ENCODE peak calls at places on chromosomes 7 and 10, in six cellular contexts. H is CD4-positive, CD25-positive, alpha-beta regulatory T cell; V is ovary; I is fibroblast of lung; A is lower lobe of right lung; T is stomach. O is an unnamed sample. For H3K4me1, the result is how much of the 10 kb centered on the place peaks cover.

GRCh38 chr10:77949167-77949566 is 22.6 kb upstream of the DLG5 start:
- DNase-seq in H (no peak), I (peak), A (no peak), T (no peak), V (no peak), O (peak)

GRCh38 chr10:76278811-76279460 is 847.5 kb downstream of the LRMDA start:
- DNase-seq in H (no peak), T (no peak), I (no peak), V (no peak), A (no peak), O (no peak)

GRCh38 chr10:31757374-31757773 is 171.3 kb downstream of the ARHGAP12 start:
- DNase-seq in H (no peak), I (no peak), T (no peak), V (peak), A (no peak), O (no peak)

GRCh38 chr7:133789951-133790350 is 337.2 kb upstream of the LRGUK start:
- DNase-seq in T (no peak), I (peak), A (no peak), H (no peak), V (no peak), O (no peak)

GRCh38 chr7:93723424-93724124 is 149.1 kb upstream of the CALCR start:
- DNase-seq in I (no peak), H (no peak), A (no peak), T (no peak), V (no peak), O (no peak)

GRCh38 chr10:31186225-31187010 is 132.6 kb upstream of the ZEB1 start:
- DNase-seq in A (no peak), I (no peak), T (no peak), V (no peak), H (no peak), O (no peak)

GRCh38 chr7:72540106-72540611 is 128.0 kb upstream of the CALN1 start:
- DNase-seq in H (no peak), V (no peak), I (no peak), A (no peak), T (no peak), O (no peak)

GRCh38 chr7:142025896-142026295 is 30.2 kb downstream of the MGAM start:
- DNase-seq in V (no peak), H (no peak), T (no peak), A (no peak), I (no peak), O (no peak)

GRCh38 chr7:155457544-155458316 is at the start of gene EN2:
- DNase-seq in I (no peak), T (no peak), H (no peak), V (peak), A (no peak), O (no peak)

GRCh38 chr7:155884225-155885161 is 72.2 kb upstream of the SHH start:
- DNase-seq in V (no peak), H (no peak), A (no peak), I (no peak), T (peak), O (peak)

GRCh38 chr10:110426294-110427153 is 71.2 kb upstream of the DUSP5 start:
- DNase-seq in I (peak), H (no peak), A (no peak), V (peak), T (no peak), O (peak)

GRCh38 chr7:128902761-128903585 is 7.5 kb downstream of the KCP start:
- DNase-seq in A (no peak), I (peak), H (no peak), V (no peak), T (peak), O (no peak)

GRCh38 chr7:34080513-34080912 is 175.2 kb downstream of the BMPER start:
- DNase-seq in I (no peak), A (no peak), T (no peak), H (no peak), V (no peak), O (no peak)

GRCh38 chr10:13987472-13987871 is 343.3 kb downstream of the FRMD4A start:
- DNase-seq in V (no peak), T (no peak), H (peak), I (peak), A (no peak), O (peak)

GRCh38 chr7:127845497-127846214 is 185.6 kb downstream of the LRRC4 start:
- DNase-seq in T (no peak), H (no peak), I (no peak), V (no peak), A (no peak), O (no peak)

GRCh38 chr7:142381727-142382409 is 124.0 kb upstream of the PRSS58 start:
- DNase-seq in A (no peak), T (no peak), I (no peak), V (no peak), H (no peak), O (no peak)

GRCh38 chr10:112880633-112881530 is 69.2 kb upstream of the TCF7L2 start:
- DNase-seq in V (no peak), A (no peak), H (no peak), T (no peak), I (no peak), O (no peak)

GRCh38 chr10:34251177-34251576 is 563.9 kb downstream of the PARD3 start:
- DNase-seq in A (no peak), H (no peak), I (no peak), V (no peak), T (no peak), O (no peak)

GRCh38 chr7:3408814-3409595 is 108.0 kb downstream of the SDK1 start:
- DNase-seq in A (no peak), V (no peak), H (peak), T (no peak), I (no peak), O (no peak)

GRCh38 chr7:4051696-4052095 is 630.4 kb upstream of the FOXK1 start:
- DNase-seq in I (no peak), H (no peak), T (no peak), V (no peak), A (no peak), O (no peak)

GRCh38 chr10:121457729-121458128 is 140.5 kb downstream of the FGFR2 start:
- DNase-seq in T (no peak), H (no peak), A (no peak), I (no peak), V (no peak), O (no peak)

GRCh38 chr10:117241541-117242462 is 888 bp downstream of the SLC18A2 start:
- DNase-seq in A (no peak), I (no peak), H (no peak), T (no peak), V (no peak), O (no peak)

GRCh38 chr10:5381187-5381586 is 16.4 kb downstream of the UCN3 start:
- DNase-seq in T (no peak), I (no peak), H (no peak), A (no peak), V (no peak), O (no peak)

GRCh38 chr7:30851651-30852359 is 59.8 kb upstream of the AQP1 start:
- DNase-seq in V (no peak), I (peak), A (no peak), H (no peak), T (no peak), O (no peak)

GRCh38 chr7:2873686-2874551 is 29.8 kb upstream of the GNA12 start:
- DNase-seq in I (peak), A (no peak), H (no peak), V (peak), T (no peak), O (peak)

GRCh38 chr10:58299580-58299979 is 30.6 kb downstream of the CISD1 start:
- DNase-seq in T (peak), H (peak), A (no peak), I (peak), V (peak), O (peak)

GRCh38 chr10:95841711-95842498 is 65.9 kb upstream of the CC2D2B start:
- DNase-seq in T (peak), A (no peak), V (no peak), I (peak), H (peak), O (no peak)

GRCh38 chr7:132430863-132431822 is 145.1 kb downstream of the PLXNA4 start:
- DNase-seq in H (peak), I (peak), A (no peak), T (no peak), V (no peak), O (peak)

GRCh38 chr7:39509912-39510311 is 56.3 kb upstream of the YAE1 start:
- DNase-seq in A (no peak), I (no peak), H (no peak), T (no peak), V (no peak), O (no peak)

GRCh38 chr10:70480254-70480861 is 1.8 kb downstream of the PALD1 start:
- DNase-seq in V (no peak), H (peak), T (no peak), I (no peak), A (no peak), O (no peak)

GRCh38 chr10:82544377-82544776 is 669.4 kb downstream of the NRG3 start:
- DNase-seq in T (no peak), A (no peak), H (no peak), V (no peak), I (no peak), O (no peak)

GRCh38 chr10:118692911-118693310 is 61.9 kb downstream of the CACUL1 start:
- DNase-seq in T (no peak), A (no peak), I (peak), H (no peak), V (no peak), O (no peak)

GRCh38 chr10:58641095-58641531 is 128.4 kb downstream of the BICC1 start:
- DNase-seq in T (no peak), A (no peak), V (no peak), H (no peak), I (peak), O (peak)

GRCh38 chr7:116426428-116427156 is 72.9 kb upstream of the CAV2 start:
- DNase-seq in H (no peak), A (no peak), I (peak), V (no peak), T (peak), O (peak)

GRCh38 chr10:59273453-59273852 is 88.9 kb downstream of the FAM13C start:
- DNase-seq in I (peak), A (no peak), T (no peak), H (no peak), V (no peak), O (no peak)

GRCh38 chr7:137969828-137970227 is 32.1 kb downstream of the CREB3L2 start:
- DNase-seq in I (no peak), T (no peak), A (no peak), V (no peak), H (no peak), O (no peak)

GRCh38 chr7:150631866-150632864 is at the start of gene GIMAP6:
- DNase-seq in I (no peak), T (no peak), H (peak), A (no peak), V (no peak), O (no peak)

GRCh38 chr10:3784510-3785250 is at the start of gene KLF6:
- DNase-seq in T (peak), A (peak), V (peak), I (peak), H (no peak), O (no peak)

GRCh38 chr7:107890493-107890961 is 456 bp upstream of the DLD start:
- DNase-seq in I (no peak), A (no peak), V (no peak), T (no peak), H (peak), O (no peak)

DNA sequence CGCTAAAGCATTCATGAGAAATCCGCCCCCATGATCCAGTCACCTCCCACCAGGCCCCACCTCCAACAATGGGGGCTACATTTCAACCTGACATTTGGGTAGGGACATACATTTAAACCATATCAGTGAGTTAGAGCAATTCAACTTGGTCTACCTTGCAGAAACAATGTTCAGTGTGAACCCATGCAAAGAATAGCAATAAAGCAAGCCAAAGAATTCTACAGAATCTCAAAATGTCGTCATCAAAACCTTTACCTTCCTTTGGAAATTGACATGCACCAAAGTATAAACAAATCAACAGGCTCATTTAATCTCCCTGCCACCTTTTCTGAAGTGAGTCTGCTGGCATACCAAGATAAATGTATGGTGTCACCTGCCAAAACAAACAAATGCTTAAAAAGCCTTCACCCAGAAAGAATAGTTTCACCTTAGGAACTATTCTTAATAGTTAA is 68.8 kb upstream of the ABLIM1 start:
- DNase-seq in H (no peak), V (no peak), I (no peak), T (no peak), A (no peak), O (no peak)
- H3K4me1 ChIP-seq in H (under half), V (under half), I (under half), T (under half), A (under half), O (under half)

GRCh38 chr7:37390149-37390548 is 58.5 kb downstream of the ELMO1 start:
- DNase-seq in V (no peak), A (peak), I (no peak), H (no peak), T (no peak), O (no peak)
- H3K4me3 ChIP-seq in V (no peak), A (no peak), I (no peak), H (no peak), T (no peak), O (no peak)

DNA sequence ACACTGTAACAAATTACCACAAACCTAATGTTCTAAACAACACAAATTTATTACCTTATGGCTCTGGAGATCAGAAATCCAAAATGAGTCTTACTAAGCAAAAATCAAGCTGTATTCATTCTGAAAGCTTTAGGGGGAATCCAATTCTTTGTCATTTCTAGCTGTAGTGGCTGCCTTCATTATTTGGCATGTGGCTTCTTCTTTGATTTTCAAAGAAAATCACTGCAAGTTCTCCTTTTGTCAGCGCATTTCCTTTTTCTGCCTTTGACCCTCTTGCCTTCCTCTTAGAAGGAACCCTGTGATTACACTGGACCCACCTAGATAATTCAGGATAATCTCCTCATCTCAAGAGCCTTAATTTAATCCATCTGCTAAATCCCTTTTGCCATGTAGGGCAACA is 36.9 kb downstream of the ZPBP start:
- DNase-seq in T (no peak), A (no peak), I (no peak), H (no peak), V (no peak), O (no peak)
- H3K27ac ChIP-seq in T (no peak), A (no peak), I (no peak), H (no peak), V (no peak), O (no peak)

DNA sequence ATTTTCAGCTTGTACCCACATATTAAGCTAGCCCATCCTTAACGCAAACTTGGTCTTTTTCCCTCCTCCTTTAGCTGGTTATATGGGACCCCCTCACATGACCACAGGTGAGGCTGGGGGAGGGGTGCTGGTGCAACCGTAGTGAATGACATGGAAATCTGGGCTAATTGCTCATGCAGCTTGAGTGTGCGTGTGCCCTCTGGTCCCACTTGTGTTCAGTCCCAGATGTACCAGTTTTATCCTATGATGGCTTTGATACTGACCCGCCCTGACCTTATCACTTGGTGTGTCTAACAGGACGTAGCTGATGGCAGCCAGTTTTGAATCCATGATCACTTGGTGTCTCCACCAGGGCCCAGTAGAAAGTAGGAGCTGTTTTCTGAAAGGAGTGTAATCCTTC is 5.1 kb upstream of the ZC3HAV1 start:
- DNase-seq in A (no peak), I (no peak), T (no peak), V (no peak), H (no peak), O (no peak)
- H3K4me1 ChIP-seq in A (under half), I (under half), T (under half), V (under half), H (under half), O (under half)

GRCh38 chr7:17502209-17502810 is 203.9 kb downstream of the AHR start:
- DNase-seq in A (no peak), V (no peak), T (no peak), H (no peak), I (no peak), O (no peak)
- H3K4me3 ChIP-seq in A (no peak), V (no peak), T (no peak), H (no peak), I (no peak), O (no peak)

GRCh38 chr7:75991531-75992082 is 2.8 kb downstream of the TMEM120A start:
- DNase-seq in T (no peak), H (no peak), A (peak), I (no peak), V (peak), O (no peak)
- H3K27ac ChIP-seq in T (no peak), H (no peak), A (no peak), I (no peak), V (peak), O (no peak)